ENCODE peak calls at places on chromosomes 12 and 14, in seven cellular contexts. D is CD8-positive, alpha-beta memory T cell; V is naive thymus-derived CD4-positive, alpha-beta T cell; Z is astrocyte; C is HL-60; O is sigmoid colon; R is dorsolateral prefrontal cortex. F is an unnamed sample.

GRCh38 chr12:108888031-108888430 is 8.1 kb downstream of the DAO start:
- DNase-seq in R (no peak), Z (no peak), O (no peak), D (no peak), C (no peak), V (no peak), F (no peak)

GRCh38 chr12:57902371-57903042 is 38.9 kb upstream of the ATP23 start:
- DNase-seq in O (no peak), Z (peak; percentile 17), D (no peak), C (peak; percentile 40), V (no peak), R (no peak), F (peak; percentile 66)

GRCh38 chr12:19605720-19606119 is 166.4 kb downstream of the AEBP2 start:
- DNase-seq in D (no peak), O (no peak), C (no peak), R (no peak), V (no peak), Z (no peak), F (no peak)

GRCh38 chr12:120199595-120200306 is 1.2 kb downstream of the RPLP0 start:
- DNase-seq in Z (peak; percentile 88), O (peak; percentile 85), R (no peak), C (no peak), D (no peak), V (no peak), F (peak; percentile 88)

GRCh38 chr14:39673141-39674133 is 241.2 kb upstream of the FBXO33 start:
- DNase-seq in D (no peak), C (no peak), Z (peak; percentile 68), R (peak; percentile 45), V (no peak), O (no peak), F (peak; percentile 3)

GRCh38 chr12:124049451-124050094 is 76.6 kb downstream of the ZNF664 start:
- DNase-seq in D (no peak), O (no peak), C (no peak), V (no peak), Z (no peak), R (no peak), F (no peak)

GRCh38 chr12:22518067-22518719 is 26.1 kb downstream of the C2CD5 start:
- DNase-seq in C (no peak), V (no peak), D (no peak), R (no peak), O (no peak), Z (peak; percentile 53), F (no peak)

GRCh38 chr14:47278233-47278842 is 397.1 kb downstream of the MDGA2 start:
- DNase-seq in C (peak; percentile 23), D (no peak), R (peak; percentile 35), Z (peak; percentile 8), O (no peak), V (no peak), F (peak; percentile 4)

GRCh38 chr12:112031472-112031871 is 18.2 kb downstream of the ERP29 start:
- DNase-seq in R (no peak), C (no peak), O (no peak), Z (no peak), V (no peak), D (no peak), F (no peak)

GRCh38 chr12:112032292-112032691 is 19.1 kb downstream of the ERP29 start:
- DNase-seq in V (no peak), C (no peak), R (no peak), O (no peak), D (no peak), Z (no peak), F (no peak)

GRCh38 chr12:112029326-112029725 is 16.1 kb downstream of the ERP29 start:
- DNase-seq in D (no peak), C (no peak), R (no peak), O (no peak), V (no peak), Z (no peak), F (no peak)

GRCh38 chr12:112035219-112035765 is 22.1 kb downstream of the ERP29 start:
- DNase-seq in Z (no peak), D (no peak), R (no peak), O (no peak), C (no peak), V (no peak), F (no peak)
- H3K4me3 ChIP-seq in Z (no peak overlapping the region), D (no peak overlapping the region), R (no peak overlapping the region), O (no peak overlapping the region), C (no peak overlapping the region), V (no peak overlapping the region), F (no peak overlapping the region)

GRCh38 chr12:114478891-114479290 is 72.9 kb upstream of the TBX5 start:
- DNase-seq in D (no peak), V (no peak), Z (no peak), C (no peak), R (no peak), O (no peak), F (no peak)

GRCh38 chr12:114476159-114476558 is 70.2 kb upstream of the TBX5 start:
- DNase-seq in O (no peak), R (no peak), C (no peak), Z (peak; percentile 9), D (no peak), V (no peak), F (no peak)

GRCh38 chr12:114480309-114481199 is 74.6 kb upstream of the TBX5 start:
- DNase-seq in V (no peak), Z (no peak), D (no peak), O (no peak), C (no peak), R (no peak), F (peak; percentile 58)

GRCh38 chr12:114481200-114481535 is 75.2 kb upstream of the TBX5 start:
- DNase-seq in C (no peak), D (no peak), R (no peak), Z (no peak), O (no peak), V (no peak), F (no peak)

DNA sequence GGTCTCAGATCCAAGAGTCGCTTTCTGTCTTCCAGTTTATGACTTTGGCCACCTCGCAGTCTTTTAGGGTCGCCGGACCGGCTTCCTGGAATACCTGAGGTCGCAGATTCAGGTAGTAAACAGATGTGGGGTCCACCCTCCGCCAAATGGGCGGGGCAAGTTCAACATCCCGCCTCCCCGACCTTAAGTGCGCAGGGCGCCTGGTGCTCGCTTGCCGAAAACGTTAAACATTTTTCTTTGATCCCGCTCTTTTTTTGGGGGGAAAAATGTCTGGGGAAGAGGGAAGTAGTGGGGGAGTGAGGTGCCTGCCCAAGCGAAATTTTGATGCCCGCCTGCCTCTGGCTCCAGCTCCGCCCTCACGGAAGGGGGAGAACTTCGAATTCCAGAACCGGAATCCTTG is 73.9 kb upstream of the TBX5 start:
- DNase-seq in V (no peak), Z (no peak), O (no peak), R (no peak), D (no peak), C (no peak), F (no peak)
- H3K27me3 ChIP-seq in V (peaks cover 24% of the 10 kb centered on the region), Z (peaks cover 46% of the 10 kb centered on the region), O (peaks cover 63% of the 10 kb centered on the region), R (peaks cover 75% of the 10 kb centered on the region), D (peaks cover 37% of the 10 kb centered on the region), C (peaks cover 21% of the 10 kb centered on the region), F (peaks cover 61% of the 10 kb centered on the region)

GRCh38 chr12:75944097-75944904 is 87.3 kb downstream of the PHLDA1 start:
- DNase-seq in R (no peak), O (no peak), D (no peak), Z (peak; percentile 96), V (no peak), C (peak; percentile 29), F (peak; percentile 81)

GRCh38 chr12:75944905-75945412 is 86.6 kb downstream of the PHLDA1 start:
- DNase-seq in C (no peak), D (no peak), Z (no peak), R (no peak), V (no peak), O (no peak), F (no peak)

GRCh38 chr12:75945581-75945980 is 86.0 kb downstream of the PHLDA1 start:
- DNase-seq in Z (no peak), R (no peak), V (no peak), C (no peak), O (no peak), D (no peak), F (no peak)

GRCh38 chr12:75947171-75947723 is 84.3 kb downstream of the PHLDA1 start:
- DNase-seq in V (no peak), C (no peak), D (no peak), R (no peak), Z (no peak), O (no peak), F (no peak)

DNA sequence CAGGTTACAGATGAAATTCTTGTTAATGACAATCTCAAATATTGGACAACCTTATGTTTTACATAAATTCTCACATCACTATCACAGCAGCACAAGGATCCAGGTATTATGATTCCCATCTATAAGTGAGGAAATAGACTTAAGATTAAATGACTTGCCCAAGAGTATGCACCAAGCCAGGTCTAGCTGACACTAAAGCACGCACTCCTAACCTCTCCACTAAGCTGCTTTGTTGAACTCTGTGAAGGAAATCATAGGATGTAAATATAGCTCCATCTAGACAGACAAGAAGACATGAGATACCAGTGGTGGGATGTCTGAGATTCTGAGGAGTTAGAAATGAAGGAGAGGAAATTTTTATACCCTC is 87.9 kb downstream of the PHLDA1 start:
- DNase-seq in C (no peak), R (no peak), D (no peak), Z (no peak), O (no peak), V (no peak), F (no peak)
- H3K4me3 ChIP-seq in C (no peak overlapping the region), R (no peak overlapping the region), D (no peak overlapping the region), Z (no peak overlapping the region), O (no peak overlapping the region), V (no peak overlapping the region), F (no peak overlapping the region)

DNA sequence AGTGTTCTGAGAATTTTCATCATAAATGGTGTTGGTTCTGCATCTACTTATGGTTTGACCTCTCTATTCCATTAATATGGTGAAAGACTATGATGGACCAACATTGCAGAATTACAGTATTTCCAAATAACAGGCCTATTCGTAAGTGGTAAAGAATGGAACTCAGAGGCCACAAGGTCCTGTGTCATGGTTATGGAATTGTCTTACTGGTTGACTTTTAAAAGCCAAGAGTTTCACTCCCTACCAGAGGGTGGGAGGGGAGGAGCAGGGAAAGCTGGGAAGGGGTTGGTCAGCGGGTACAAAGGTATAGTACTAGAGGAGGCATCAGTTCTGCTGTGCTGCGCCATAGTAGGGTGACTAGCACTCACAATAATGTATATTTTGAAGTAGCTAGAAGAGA is 153.4 kb downstream of the TMEM132D start:
- DNase-seq in V (no peak), D (no peak), R (no peak), Z (peak; percentile 27), O (no peak), C (no peak), F (peak; percentile 19)
- H3K27me3 ChIP-seq in V (no peaks in the 10 kb centered on the region), D (no peaks in the 10 kb centered on the region), R (no peaks in the 10 kb centered on the region), Z (no peaks in the 10 kb centered on the region), O (no peaks in the 10 kb centered on the region), C (no peaks in the 10 kb centered on the region), F (no peaks in the 10 kb centered on the region)

GRCh38 chr12:121802485-121802842 is 1.3 kb upstream of the SETD1B start:
- DNase-seq in Z (no peak), R (no peak), C (no peak), O (no peak), V (no peak), D (no peak), F (no peak)
- H3K4me3 ChIP-seq in Z (peak overlapping the region; percentile 65), R (peak overlapping the region; percentile 82), C (peak overlapping the region; percentile 46), O (peak overlapping the region; percentile 81), V (peak overlapping the region; percentile 94), D (peak overlapping the region; percentile 83), F (peak overlapping the region; percentile 92)

DNA sequence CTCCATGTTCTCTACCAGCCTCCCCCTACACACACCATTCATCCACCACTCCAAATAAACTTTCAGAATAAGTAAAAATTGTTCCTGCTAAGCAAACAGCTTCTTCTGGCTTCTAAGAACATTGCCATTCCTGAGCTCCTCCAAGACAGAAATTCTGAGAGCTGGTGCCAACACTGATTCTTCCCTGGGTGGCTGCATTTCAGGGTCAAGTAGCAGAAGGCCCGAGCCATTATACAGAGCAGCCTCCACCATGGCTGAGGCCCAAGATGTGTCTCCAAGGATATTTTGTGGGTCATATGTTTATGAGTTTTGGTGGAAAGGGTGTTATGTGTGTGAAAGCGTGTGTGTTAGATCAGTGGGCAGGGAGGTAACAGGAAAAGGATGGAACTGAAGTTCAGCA is 3.5 kb upstream of the RND1 start:
- DNase-seq in O (no peak), R (no peak), V (no peak), C (no peak), D (no peak), Z (no peak), F (no peak)
- H3K27me3 ChIP-seq in O (no peaks in the 10 kb centered on the region), R (no peaks in the 10 kb centered on the region), V (no peaks in the 10 kb centered on the region), C (no peaks in the 10 kb centered on the region), D (peaks cover under 1% of the 10 kb centered on the region), Z (peaks cover 13% of the 10 kb centered on the region), F (peaks cover 12% of the 10 kb centered on the region)